ENCODE peak calls at places on chromosomes 12 and 14, in seven cellular contexts. One of them, this sample, is unnamed.

GRCh38 chr12:122517877-122518276 is 8.9 kb downstream of the RSRC2 start:
- DNase-seq in H1: no peak
- DNase-seq in HCT116: no peak
- DNase-seq in GM12878: no peak
- DNase-seq in A549: peak; percentile 53
- DNase-seq in K562: no peak
- DNase-seq in IMR-90: peak; percentile 98
- DNase-seq in this sample: no peak

GRCh38 chr12:93824514-93825500 is 147.6 kb downstream of the CRADD start:
- DNase-seq in IMR-90: peak; percentile 43
- DNase-seq in HCT116: no peak
- DNase-seq in H1: peak; percentile 36
- DNase-seq in A549: no peak
- DNase-seq in K562: no peak
- DNase-seq in GM12878: no peak
- DNase-seq in this sample: no peak

GRCh38 chr12:64160718-64161060 is 61.4 kb downstream of the KICS2 start:
- DNase-seq in GM12878: no peak
- DNase-seq in HCT116: no peak
- DNase-seq in H1: no peak
- DNase-seq in A549: no peak
- DNase-seq in IMR-90: peak; percentile 73
- DNase-seq in K562: no peak
- DNase-seq in this sample: no peak

GRCh38 chr12:6062427-6063378 is 61.8 kb downstream of the VWF start:
- DNase-seq in GM12878: no peak
- DNase-seq in H1: no peak
- DNase-seq in HCT116: no peak
- DNase-seq in IMR-90: peak; percentile 48
- DNase-seq in K562: peak; percentile 71
- DNase-seq in A549: peak; percentile 59
- DNase-seq in this sample: peak; percentile 91

GRCh38 chr14:51455041-51455835 is 196.5 kb upstream of the FRMD6 start:
- DNase-seq in HCT116: no peak
- DNase-seq in GM12878: no peak
- DNase-seq in H1: no peak
- DNase-seq in IMR-90: no peak
- DNase-seq in K562: no peak
- DNase-seq in A549: no peak
- DNase-seq in this sample: no peak

GRCh38 chr12:115963030-115963480 is 314.4 kb downstream of the MED13L start:
- DNase-seq in HCT116: no peak
- DNase-seq in H1: no peak
- DNase-seq in K562: no peak
- DNase-seq in A549: no peak
- DNase-seq in GM12878: no peak
- DNase-seq in IMR-90: peak; percentile 78
- DNase-seq in this sample: no peak

GRCh38 chr14:62001988-62002387 is 239.8 kb downstream of the SNAPC1 start:
- DNase-seq in IMR-90: no peak
- DNase-seq in K562: no peak
- DNase-seq in H1: no peak
- DNase-seq in A549: no peak
- DNase-seq in HCT116: no peak
- DNase-seq in GM12878: no peak
- DNase-seq in this sample: no peak

GRCh38 chr12:18165422-18165871 is 75.5 kb upstream of the RERGL start:
- DNase-seq in A549: no peak
- DNase-seq in GM12878: peak; percentile 82
- DNase-seq in IMR-90: peak; percentile 20
- DNase-seq in H1: no peak
- DNase-seq in K562: no peak
- DNase-seq in HCT116: no peak
- DNase-seq in this sample: no peak

GRCh38 chr14:92121207-92121669 is 268 bp downstream of the NDUFB1 start:
- DNase-seq in H1: no peak
- DNase-seq in IMR-90: peak; percentile 43
- DNase-seq in HCT116: no peak
- DNase-seq in GM12878: no peak
- DNase-seq in K562: no peak
- DNase-seq in A549: peak; percentile 31
- DNase-seq in this sample: no peak

GRCh38 chr14:58501214-58501816 is 73.8 kb downstream of the KIAA0586 start:
- DNase-seq in IMR-90: peak; percentile 88
- DNase-seq in A549: peak; percentile 80
- DNase-seq in GM12878: peak; percentile 30
- DNase-seq in K562: peak; percentile 17
- DNase-seq in H1: no peak
- DNase-seq in HCT116: peak; percentile 54
- DNase-seq in this sample: peak; percentile 37

GRCh38 chr12:132488127-132489077 is 1.5 kb upstream of the FBRSL1 start:
- DNase-seq in IMR-90: no peak
- DNase-seq in H1: no peak
- DNase-seq in GM12878: no peak
- DNase-seq in A549: no peak
- DNase-seq in K562: peak; percentile 47
- DNase-seq in HCT116: no peak
- DNase-seq in this sample: no peak

GRCh38 chr12:106732890-106733289 is 41.6 kb upstream of the RIC8B start:
- DNase-seq in A549: no peak
- DNase-seq in GM12878: no peak
- DNase-seq in HCT116: no peak
- DNase-seq in K562: no peak
- DNase-seq in H1: no peak
- DNase-seq in IMR-90: no peak
- DNase-seq in this sample: no peak

GRCh38 chr12:120229583-120230325 is 28.8 kb upstream of the RPLP0 start:
- DNase-seq in K562: no peak
- DNase-seq in HCT116: no peak
- DNase-seq in IMR-90: no peak
- DNase-seq in H1: no peak
- DNase-seq in GM12878: no peak
- DNase-seq in A549: peak; percentile 62
- DNase-seq in this sample: peak; percentile 79

GRCh38 chr12:108649126-108649525 is 15.4 kb upstream of the SELPLG start:
- DNase-seq in IMR-90: peak; percentile 75
- DNase-seq in H1: no peak
- DNase-seq in HCT116: no peak
- DNase-seq in K562: no peak
- DNase-seq in A549: no peak
- DNase-seq in GM12878: no peak
- DNase-seq in this sample: no peak

GRCh38 chr12:3492868-3493224 is 1.8 kb downstream of the PRMT8 start:
- DNase-seq in GM12878: no peak
- DNase-seq in HCT116: no peak
- DNase-seq in K562: no peak
- DNase-seq in IMR-90: no peak
- DNase-seq in H1: no peak
- DNase-seq in A549: no peak
- DNase-seq in this sample: no peak

GRCh38 chr12:124517260-124518050 is 50.0 kb downstream of the NCOR2 start:
- DNase-seq in GM12878: no peak
- DNase-seq in HCT116: no peak
- DNase-seq in H1: no peak
- DNase-seq in A549: peak; percentile 55
- DNase-seq in K562: no peak
- DNase-seq in IMR-90: peak; percentile 38
- DNase-seq in this sample: peak; percentile 92

GRCh38 chr14:93665169-93665568 is 123.1 kb downstream of the PRIMA1 start:
- DNase-seq in IMR-90: no peak
- DNase-seq in K562: no peak
- DNase-seq in HCT116: no peak
- DNase-seq in A549: no peak
- DNase-seq in GM12878: no peak
- DNase-seq in H1: no peak
- DNase-seq in this sample: no peak

GRCh38 chr12:91202390-91202789 is 19.8 kb upstream of the DCN start:
- DNase-seq in IMR-90: no peak
- DNase-seq in HCT116: no peak
- DNase-seq in A549: no peak
- DNase-seq in GM12878: no peak
- DNase-seq in K562: no peak
- DNase-seq in H1: no peak
- DNase-seq in this sample: no peak

GRCh38 chr14:95235351-95235750 is 78.0 kb upstream of the DICER1 start:
- DNase-seq in GM12878: no peak
- DNase-seq in A549: no peak
- DNase-seq in IMR-90: no peak
- DNase-seq in HCT116: no peak
- DNase-seq in H1: no peak
- DNase-seq in K562: no peak
- DNase-seq in this sample: peak; percentile 44

GRCh38 chr14:95235767-95236166 is 78.4 kb upstream of the DICER1 start:
- DNase-seq in A549: no peak
- DNase-seq in HCT116: no peak
- DNase-seq in H1: no peak
- DNase-seq in K562: no peak
- DNase-seq in IMR-90: no peak
- DNase-seq in GM12878: no peak
- DNase-seq in this sample: no peak

GRCh38 chr14:95237956-95238355 is 80.6 kb upstream of the DICER1 start:
- DNase-seq in A549: no peak
- DNase-seq in IMR-90: no peak
- DNase-seq in H1: no peak
- DNase-seq in GM12878: no peak
- DNase-seq in K562: no peak
- DNase-seq in HCT116: no peak
- DNase-seq in this sample: no peak

GRCh38 chr14:95237121-95237876 is 80.0 kb upstream of the DICER1 start:
- DNase-seq in K562: no peak
- DNase-seq in HCT116: no peak
- DNase-seq in IMR-90: no peak
- DNase-seq in A549: no peak
- DNase-seq in H1: no peak
- DNase-seq in GM12878: no peak
- DNase-seq in this sample: no peak

GRCh38 chr14:95236221-95236620 is 78.9 kb upstream of the DICER1 start:
- DNase-seq in HCT116: no peak
- DNase-seq in IMR-90: no peak
- DNase-seq in A549: no peak
- DNase-seq in GM12878: no peak
- DNase-seq in K562: no peak
- DNase-seq in H1: no peak
- DNase-seq in this sample: peak; percentile 43
- TF ChIP-seq RAD21 in HCT116: no peak
- TF ChIP-seq RAD21 in IMR-90: no peak
- TF ChIP-seq RAD21 in A549: no peak
- TF ChIP-seq RAD21 in GM12878: no peak
- TF ChIP-seq RAD21 in K562: no peak
- TF ChIP-seq RAD21 in H1: no peak
- TF ChIP-seq RAD21 in this sample: no peak

DNA sequence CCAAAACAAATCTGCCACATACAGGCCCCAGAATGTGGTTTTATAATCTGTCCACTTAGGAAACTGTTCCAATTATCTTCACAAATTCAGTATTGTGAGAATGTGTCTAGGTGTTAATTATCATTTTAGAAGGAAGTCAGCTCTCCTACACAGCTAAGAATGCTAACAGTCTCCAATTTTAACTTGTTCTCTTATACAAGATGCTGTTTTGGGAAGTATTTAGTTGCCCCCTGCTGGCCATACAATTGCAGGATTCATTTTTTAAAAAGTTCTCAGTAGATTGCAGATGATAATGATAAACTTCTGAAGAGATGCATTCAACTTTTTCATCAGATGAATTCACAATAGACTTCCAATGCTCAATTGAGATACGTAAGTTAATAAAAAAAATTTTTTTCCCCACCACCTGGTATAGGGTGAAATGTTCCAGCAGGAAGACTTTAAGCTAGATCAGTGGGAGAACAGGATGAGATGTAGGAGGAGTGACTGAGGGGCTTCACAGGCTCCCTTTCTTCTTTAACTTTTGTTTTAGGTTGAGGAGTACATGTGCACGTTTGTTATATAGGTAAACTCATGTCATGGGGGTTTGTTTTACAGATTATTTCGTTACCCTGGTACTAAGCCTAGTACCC is 27.3 kb upstream of the OSBPL8 start:
- DNase-seq in A549: peak; percentile 57
- DNase-seq in H1: no peak
- DNase-seq in K562: peak; percentile 17
- DNase-seq in IMR-90: peak; percentile 67
- DNase-seq in GM12878: no peak
- DNase-seq in HCT116: peak; percentile 27
- DNase-seq in this sample: peak; percentile 16
- TF ChIP-seq RAD21 in A549: peak; percentile 83
- TF ChIP-seq RAD21 in H1: peak; percentile 66
- TF ChIP-seq RAD21 in K562: peak; percentile 85
- TF ChIP-seq RAD21 in IMR-90: peak; percentile 68
- TF ChIP-seq RAD21 in GM12878: peak; percentile 85
- TF ChIP-seq RAD21 in HCT116: peak; percentile 83
- TF ChIP-seq RAD21 in this sample: peak; percentile 83

DNA sequence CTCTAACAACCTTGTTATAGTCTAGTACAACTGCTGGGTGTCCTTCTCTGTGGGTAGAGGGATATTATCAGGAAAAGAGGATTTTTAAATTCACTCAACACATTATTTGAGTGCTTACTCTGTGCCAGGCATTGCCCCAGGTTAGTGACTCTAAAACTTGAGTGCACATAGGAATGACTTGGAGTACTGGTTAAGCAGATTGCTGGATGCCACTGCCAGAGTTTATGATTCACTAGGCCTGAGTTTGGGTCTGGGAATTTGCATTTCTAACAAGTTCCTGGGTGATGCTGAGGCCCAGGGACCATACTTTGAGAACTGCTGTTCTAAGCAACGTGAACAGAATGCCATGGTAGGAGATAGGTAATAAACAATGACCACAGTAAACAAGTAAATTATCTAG is 96.6 kb downstream of the CFAP54 start:
- DNase-seq in GM12878: no peak
- DNase-seq in HCT116: no peak
- DNase-seq in K562: no peak
- DNase-seq in H1: no peak
- DNase-seq in A549: no peak
- DNase-seq in IMR-90: no peak
- DNase-seq in this sample: no peak
- TF ChIP-seq RAD21 in GM12878: no peak
- TF ChIP-seq RAD21 in HCT116: no peak
- TF ChIP-seq RAD21 in K562: no peak
- TF ChIP-seq RAD21 in H1: no peak
- TF ChIP-seq RAD21 in A549: no peak
- TF ChIP-seq RAD21 in IMR-90: no peak
- TF ChIP-seq RAD21 in this sample: no peak

GRCh38 chr12:83052890-83053541 is 366.3 kb downstream of the TMTC2 start:
- DNase-seq in K562: peak; percentile 33
- DNase-seq in A549: no peak
- DNase-seq in H1: no peak
- DNase-seq in GM12878: no peak
- DNase-seq in IMR-90: no peak
- DNase-seq in HCT116: no peak
- DNase-seq in this sample: no peak
- TF ChIP-seq RAD21 in K562: no peak
- TF ChIP-seq RAD21 in A549: no peak
- TF ChIP-seq RAD21 in H1: no peak
- TF ChIP-seq RAD21 in GM12878: no peak
- TF ChIP-seq RAD21 in IMR-90: no peak
- TF ChIP-seq RAD21 in HCT116: no peak
- TF ChIP-seq RAD21 in this sample: no peak

GRCh38 chr12:7555752-7556151 is 52.2 kb upstream of the CD163 start:
- DNase-seq in HCT116: peak; percentile 48
- DNase-seq in K562: peak; percentile 13
- DNase-seq in H1: no peak
- DNase-seq in IMR-90: peak; percentile 73
- DNase-seq in GM12878: no peak
- DNase-seq in A549: no peak
- DNase-seq in this sample: no peak
- TF ChIP-seq RAD21 in HCT116: no peak
- TF ChIP-seq RAD21 in K562: no peak
- TF ChIP-seq RAD21 in H1: no peak
- TF ChIP-seq RAD21 in IMR-90: no peak
- TF ChIP-seq RAD21 in GM12878: no peak
- TF ChIP-seq RAD21 in A549: no peak
- TF ChIP-seq RAD21 in this sample: no peak

This sample was measured in SK-N-SH.